ENCODE peak calls at places on chromosome X, in five cellular contexts. S is pancreas, B is uterus, L is heart left ventricle, G is mesendoderm. Z is an unnamed sample.

GRCh38 chrX:17078031-17078730 is 131.7 kb downstream of the REPS2 start:
- DNase-seq in G (peak; percentile 32), B (no peak), L (no peak), S (no peak), Z (no peak)

GRCh38 chrX:152600853-152601635 is 36.7 kb upstream of the GABRQ start:
- DNase-seq in G (peak; percentile 46), S (no peak), L (no peak), B (no peak), Z (no peak)

GRCh38 chrX:130772313-130773140 is 130.5 kb downstream of the ENOX2 start:
- DNase-seq in B (no peak), L (no peak), G (peak; percentile 60), S (no peak), Z (no peak)

GRCh38 chrX:43581167-43581566 is 74.9 kb upstream of the MAOA start:
- DNase-seq in B (no peak), L (no peak), S (no peak), G (no peak), Z (no peak)

GRCh38 chrX:69314436-69315348 is 149.4 kb upstream of the PJA1 start:
- DNase-seq in B (no peak), L (no peak), S (no peak), G (peak; percentile 72), Z (no peak)

GRCh38 chrX:101091817-101092216 is 6.2 kb upstream of the CENPI start:
- DNase-seq in G (no peak), L (no peak), S (no peak), B (no peak), Z (no peak)

GRCh38 chrX:150362599-150363481 is at the start of gene MAMLD1:
- DNase-seq in G (peak; percentile 49), S (peak; percentile 68), L (peak; percentile 80), B (peak; percentile 75), Z (no peak)

GRCh38 chrX:1011632-1012283 is 200.7 kb downstream of the CRLF2 start:
- DNase-seq in S (no peak), B (no peak), G (peak; percentile 8), L (no peak), Z (no peak)

GRCh38 chrX:2696698-2697215 is 5.7 kb downstream of the CD99 start:
- DNase-seq in B (no peak), G (no peak), S (no peak), L (no peak), Z (peak; percentile 52)

GRCh38 chrX:118350221-118350620 is 4.3 kb downstream of the WDR44 start:
- DNase-seq in B (no peak), L (no peak), G (no peak), S (no peak), Z (no peak)

GRCh38 chrX:80098038-80098437 is 83.5 kb downstream of the TBX22 start:
- DNase-seq in L (no peak), S (no peak), G (no peak), B (no peak), Z (no peak)

GRCh38 chrX:72247206-72247944 is 8.5 kb upstream of the ERCC6L start:
- DNase-seq in G (no peak), L (no peak), S (peak; percentile 49), B (peak; percentile 59), Z (peak; percentile 86)

GRCh38 chrX:139544591-139544990 is 14.1 kb downstream of the F9 start:
- DNase-seq in G (no peak), B (no peak), S (no peak), L (no peak), Z (no peak)

GRCh38 chrX:153438522-153438921 is 7.3 kb downstream of the TREX2 start:
- DNase-seq in B (no peak), G (peak; percentile 34), L (no peak), S (no peak), Z (no peak)

DNA sequence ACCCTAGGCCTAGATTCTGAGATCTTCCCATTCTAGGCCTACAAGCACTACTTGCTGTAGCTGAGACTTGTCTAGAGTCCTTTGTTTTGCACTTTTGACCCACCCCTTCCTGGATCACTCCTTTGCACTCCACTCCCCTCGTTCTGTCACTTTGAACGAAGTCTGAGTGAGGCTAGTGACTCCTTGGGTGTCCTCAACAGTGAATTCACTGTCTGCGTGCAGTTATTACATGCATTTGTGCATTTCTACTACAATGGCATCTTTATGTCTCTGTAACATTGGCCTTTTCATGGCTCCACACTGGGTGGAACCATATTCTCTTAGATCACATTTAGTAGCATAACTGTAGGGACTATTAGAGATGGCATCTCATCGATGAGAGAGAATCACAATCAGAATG is 50.5 kb downstream of the OCRL start:
- DNase-seq in G (no peak), L (no peak), B (no peak), S (no peak), Z (no peak)
- H3K27ac ChIP-seq in G (no peak overlapping the region), L (no peak overlapping the region), B (no peak overlapping the region), S (no peak overlapping the region), Z (no peak overlapping the region)

DNA sequence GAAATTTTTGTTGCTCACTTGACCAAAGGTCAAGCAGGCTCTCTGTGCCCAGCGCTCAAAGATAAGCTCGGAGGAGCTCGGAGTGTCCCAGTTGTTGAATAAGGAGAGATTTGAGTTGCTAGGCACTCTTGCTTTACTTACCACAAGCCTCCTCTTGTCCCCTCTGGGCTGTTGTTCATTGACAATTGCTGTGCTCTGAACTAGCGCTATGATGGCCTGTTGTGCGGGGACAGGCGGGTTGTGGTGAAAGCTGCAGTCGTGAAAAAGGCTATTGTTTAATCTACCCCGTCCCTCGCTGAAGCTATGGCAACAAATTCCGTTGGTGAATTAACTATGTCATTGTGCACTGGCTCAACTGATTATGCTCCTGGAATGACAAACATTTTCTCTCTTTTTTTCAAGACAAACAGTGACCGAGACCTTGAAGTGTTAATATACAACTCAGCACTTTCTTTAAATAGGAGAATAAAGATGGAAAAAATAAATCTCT is 21.0 kb upstream of the POLA1 start:
- DNase-seq in S (peak; percentile 4), L (no peak), B (no peak), G (peak; percentile 19), Z (peak; percentile 41)
- H3K4me1 ChIP-seq in S (no peaks in the 10 kb centered on the region), L (no peaks in the 10 kb centered on the region), B (no peaks in the 10 kb centered on the region), G (no peaks in the 10 kb centered on the region), Z (no peaks in the 10 kb centered on the region)

GRCh38 chrX:107776649-107777535 is 641 bp upstream of the NCBP2L start:
- DNase-seq in L (peak; percentile 77), S (peak; percentile 71), G (peak; percentile 94), B (peak; percentile 92), Z (peak; percentile 85)
- H3K4me3 ChIP-seq in L (peak overlapping the region; percentile 67), S (no peak overlapping the region), G (no peak overlapping the region), B (peak overlapping the region; percentile 57), Z (no peak overlapping the region)

DNA sequence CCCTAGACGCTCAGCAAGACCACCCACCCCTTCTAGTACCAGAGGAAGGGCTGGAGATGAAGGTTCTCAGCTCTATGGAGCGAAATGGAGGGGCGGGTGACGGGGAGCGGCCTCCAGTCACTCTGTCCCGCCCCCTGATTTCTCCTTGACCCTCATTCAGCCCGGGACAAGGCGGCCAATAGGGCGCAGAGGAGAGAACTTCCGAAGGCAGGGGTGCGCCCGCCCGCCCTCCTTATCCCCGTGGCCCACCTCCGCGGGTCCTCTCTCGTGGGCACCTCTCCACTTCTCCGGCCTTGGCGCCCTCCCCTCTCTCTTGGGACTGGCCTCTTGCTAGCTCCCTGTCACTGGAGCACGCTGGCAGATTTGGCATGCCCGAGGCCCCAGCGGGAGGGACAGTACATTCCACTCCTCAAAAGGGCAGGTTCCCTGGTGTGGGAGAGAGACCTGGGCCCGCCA is 1.1 kb upstream of the SEPTIN6 start:
- DNase-seq in G (no peak), L (no peak), S (no peak), B (no peak), Z (no peak)
- H3K27ac ChIP-seq in G (no peak overlapping the region), L (no peak overlapping the region), S (no peak overlapping the region), B (no peak overlapping the region), Z (no peak overlapping the region)

GRCh38 chrX:31093639-31093975 is 21.8 kb upstream of the FTHL17 start:
- DNase-seq in G (no peak), S (no peak), B (no peak), L (no peak), Z (no peak)
- H3K4me1 ChIP-seq in G (no peaks in the 10 kb centered on the region), S (no peaks in the 10 kb centered on the region), B (no peaks in the 10 kb centered on the region), L (no peaks in the 10 kb centered on the region), Z (no peaks in the 10 kb centered on the region)

GRCh38 chrX:52138830-52139544 is 45.7 kb upstream of the MAGED4 start:
- DNase-seq in S (no peak), L (no peak), B (no peak), G (no peak), Z (no peak)
- H3K4me3 ChIP-seq in S (no peak overlapping the region), L (no peak overlapping the region), B (no peak overlapping the region), G (no peak overlapping the region), Z (no peak overlapping the region)

GRCh38 chrX:107677909-107678308 is 49.6 kb downstream of the PRPS1 start:
- DNase-seq in G (no peak), L (no peak), B (no peak), S (no peak), Z (no peak)

GRCh38 chrX:107677501-107677901 is 49.2 kb downstream of the PRPS1 start:
- DNase-seq in S (no peak), L (no peak), B (no peak), G (peak; percentile 58), Z (no peak)

GRCh38 chrX:107676559-107677378 is 48.5 kb downstream of the PRPS1 start:
- DNase-seq in L (peak; percentile 91), G (peak; percentile 59), S (peak; percentile 63), B (peak; percentile 87), Z (peak; percentile 91)

GRCh38 chrX:107675823-107676555 is 47.7 kb downstream of the PRPS1 start:
- DNase-seq in G (no peak), S (no peak), L (no peak), B (peak; percentile 60), Z (peak; percentile 42)

DNA sequence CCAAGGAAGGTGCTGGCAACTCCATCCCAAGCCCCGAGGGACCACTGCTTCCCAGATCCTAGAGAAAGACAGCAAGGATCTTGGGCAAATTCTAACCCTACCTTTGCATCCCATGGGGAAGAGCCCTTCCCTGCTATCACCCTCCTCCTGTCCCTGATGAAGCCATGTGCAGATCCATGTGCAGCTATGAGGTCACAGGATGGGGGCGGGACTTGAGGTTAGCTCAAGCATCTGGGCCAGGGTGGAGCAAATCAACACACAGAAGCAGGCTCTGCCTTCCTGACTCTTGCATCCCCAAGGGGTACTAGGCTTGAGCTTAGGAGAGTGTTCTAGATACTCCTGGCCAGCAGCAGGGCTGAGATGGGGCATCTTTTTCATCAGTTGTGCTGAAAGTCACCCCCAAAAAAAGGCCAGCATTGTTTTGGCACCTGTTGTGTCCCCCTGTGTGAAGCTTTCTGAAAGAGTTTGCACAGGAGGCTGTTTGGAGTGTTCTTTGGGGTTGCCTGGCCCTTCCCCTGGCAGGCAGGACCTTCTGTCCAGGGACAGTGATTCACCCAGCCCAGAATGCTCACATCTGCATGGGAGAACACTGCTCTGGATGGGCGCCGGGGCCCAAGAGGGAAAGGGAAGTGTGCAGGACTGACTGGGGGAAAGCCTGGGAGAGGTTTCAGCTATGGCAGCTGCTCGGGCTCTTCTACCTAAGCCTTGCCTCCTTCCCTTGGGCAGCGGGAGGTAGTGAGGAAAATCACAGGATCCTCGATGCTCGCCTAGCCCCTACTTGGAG is 50.8 kb downstream of the PRPS1 start:
- DNase-seq in L (peak; percentile 78), B (peak; percentile 87), S (no peak), G (no peak), Z (peak; percentile 51)
- H3K27ac ChIP-seq in L (peak overlapping the region; percentile 96), B (peak overlapping the region; percentile 94), S (no peak overlapping the region), G (no peak overlapping the region), Z (peak overlapping the region; percentile 100)

Z was measured in small intestine.